ENCODE peak calls at places on chromosomes 4 and X, in four cellular contexts. One of them, this sample, is unnamed.

GRCh38 chr4:173494013-173494970 is 35.7 kb downstream of the HAND2 start:
- DNase-seq in NCI-H2029: peak
- DNase-seq in CD4-positive, alpha-beta T cell: peak
- DNase-seq in stimulated activated CD8-positive, alpha-beta memory T cell treated with anti-CD3 and anti-CD28 coated beads, Interleukin-2, amount 100 ng/mL, for 48 hours: no peak
- DNase-seq in this sample: peak

GRCh38 chr4:9691221-9692065 is 90.0 kb upstream of the DRD5 start:
- DNase-seq in NCI-H2029: peak
- DNase-seq in CD4-positive, alpha-beta T cell: peak
- DNase-seq in stimulated activated CD8-positive, alpha-beta memory T cell treated with anti-CD3 and anti-CD28 coated beads, Interleukin-2, amount 100 ng/mL, for 48 hours: peak
- DNase-seq in this sample: peak

GRCh38 chr4:76896048-76896447 is 1.9 kb downstream of the SOWAHB start:
- DNase-seq in stimulated activated CD8-positive, alpha-beta memory T cell treated with anti-CD3 and anti-CD28 coated beads, Interleukin-2, amount 100 ng/mL, for 48 hours: no peak
- DNase-seq in NCI-H2029: no peak
- DNase-seq in CD4-positive, alpha-beta T cell: no peak
- DNase-seq in this sample: no peak

GRCh38 chr4:83613023-83613422 is 77.1 kb downstream of the GPAT3 start:
- DNase-seq in NCI-H2029: no peak
- DNase-seq in CD4-positive, alpha-beta T cell: no peak
- DNase-seq in stimulated activated CD8-positive, alpha-beta memory T cell treated with anti-CD3 and anti-CD28 coated beads, Interleukin-2, amount 100 ng/mL, for 48 hours: no peak
- DNase-seq in this sample: no peak

GRCh38 chr4:129362685-129363274 is 266.8 kb downstream of the C4orf33 start:
- DNase-seq in NCI-H2029: peak
- DNase-seq in CD4-positive, alpha-beta T cell: peak
- DNase-seq in stimulated activated CD8-positive, alpha-beta memory T cell treated with anti-CD3 and anti-CD28 coated beads, Interleukin-2, amount 100 ng/mL, for 48 hours: no peak
- DNase-seq in this sample: peak

GRCh38 chrX:96004386-96004785 is 680.3 kb upstream of the DIAPH2 start:
- DNase-seq in CD4-positive, alpha-beta T cell: no peak
- DNase-seq in NCI-H2029: no peak
- DNase-seq in stimulated activated CD8-positive, alpha-beta memory T cell treated with anti-CD3 and anti-CD28 coated beads, Interleukin-2, amount 100 ng/mL, for 48 hours: no peak
- DNase-seq in this sample: no peak

GRCh38 chr4:152894673-152895072 is 41.5 kb upstream of the FHDC1 start:
- DNase-seq in CD4-positive, alpha-beta T cell: no peak
- DNase-seq in stimulated activated CD8-positive, alpha-beta memory T cell treated with anti-CD3 and anti-CD28 coated beads, Interleukin-2, amount 100 ng/mL, for 48 hours: no peak
- DNase-seq in NCI-H2029: no peak
- DNase-seq in this sample: no peak

GRCh38 chrX:153766098-153766817 is 2.2 kb downstream of the PLXNB3 start:
- DNase-seq in NCI-H2029: no peak
- DNase-seq in stimulated activated CD8-positive, alpha-beta memory T cell treated with anti-CD3 and anti-CD28 coated beads, Interleukin-2, amount 100 ng/mL, for 48 hours: peak
- DNase-seq in CD4-positive, alpha-beta T cell: no peak
- DNase-seq in this sample: no peak

GRCh38 chr4:150964754-150965153 is 50.3 kb downstream of the LRBA start:
- DNase-seq in NCI-H2029: no peak
- DNase-seq in stimulated activated CD8-positive, alpha-beta memory T cell treated with anti-CD3 and anti-CD28 coated beads, Interleukin-2, amount 100 ng/mL, for 48 hours: no peak
- DNase-seq in CD4-positive, alpha-beta T cell: no peak
- DNase-seq in this sample: no peak

GRCh38 chrX:118847676-118848075 is 24.1 kb downstream of the ZCCHC12 start:
- DNase-seq in CD4-positive, alpha-beta T cell: no peak
- DNase-seq in NCI-H2029: peak
- DNase-seq in stimulated activated CD8-positive, alpha-beta memory T cell treated with anti-CD3 and anti-CD28 coated beads, Interleukin-2, amount 100 ng/mL, for 48 hours: no peak
- DNase-seq in this sample: no peak

GRCh38 chr4:185839204-185839712 is 27.3 kb upstream of the SORBS2 start:
- DNase-seq in CD4-positive, alpha-beta T cell: no peak
- DNase-seq in NCI-H2029: no peak
- DNase-seq in stimulated activated CD8-positive, alpha-beta memory T cell treated with anti-CD3 and anti-CD28 coated beads, Interleukin-2, amount 100 ng/mL, for 48 hours: no peak
- DNase-seq in this sample: no peak

GRCh38 chrX:21952624-21953023 is 12.1 kb downstream of the SMS start:
- DNase-seq in NCI-H2029: no peak
- DNase-seq in CD4-positive, alpha-beta T cell: no peak
- DNase-seq in stimulated activated CD8-positive, alpha-beta memory T cell treated with anti-CD3 and anti-CD28 coated beads, Interleukin-2, amount 100 ng/mL, for 48 hours: no peak
- DNase-seq in this sample: no peak

GRCh38 chr4:81426770-81427604 is 44.7 kb downstream of the RASGEF1B start:
- DNase-seq in NCI-H2029: no peak
- DNase-seq in stimulated activated CD8-positive, alpha-beta memory T cell treated with anti-CD3 and anti-CD28 coated beads, Interleukin-2, amount 100 ng/mL, for 48 hours: no peak
- DNase-seq in CD4-positive, alpha-beta T cell: no peak
- DNase-seq in this sample: no peak

GRCh38 chrX:53317365-53318069 is 36.1 kb upstream of the IQSEC2 start:
- DNase-seq in NCI-H2029: peak
- DNase-seq in stimulated activated CD8-positive, alpha-beta memory T cell treated with anti-CD3 and anti-CD28 coated beads, Interleukin-2, amount 100 ng/mL, for 48 hours: peak
- DNase-seq in CD4-positive, alpha-beta T cell: peak
- DNase-seq in this sample: peak

GRCh38 chrX:129956765-129957164 is 25.7 kb upstream of the BCORL1 start:
- DNase-seq in stimulated activated CD8-positive, alpha-beta memory T cell treated with anti-CD3 and anti-CD28 coated beads, Interleukin-2, amount 100 ng/mL, for 48 hours: no peak
- DNase-seq in CD4-positive, alpha-beta T cell: no peak
- DNase-seq in NCI-H2029: no peak
- DNase-seq in this sample: no peak

GRCh38 chr4:158067646-158068045 is 105.2 kb downstream of the GASK1B start:
- DNase-seq in CD4-positive, alpha-beta T cell: no peak
- DNase-seq in NCI-H2029: no peak
- DNase-seq in stimulated activated CD8-positive, alpha-beta memory T cell treated with anti-CD3 and anti-CD28 coated beads, Interleukin-2, amount 100 ng/mL, for 48 hours: no peak
- DNase-seq in this sample: no peak

GRCh38 chr4:61332671-61333070 is 132.5 kb downstream of the ADGRL3 start:
- DNase-seq in CD4-positive, alpha-beta T cell: no peak
- DNase-seq in NCI-H2029: no peak
- DNase-seq in stimulated activated CD8-positive, alpha-beta memory T cell treated with anti-CD3 and anti-CD28 coated beads, Interleukin-2, amount 100 ng/mL, for 48 hours: no peak
- DNase-seq in this sample: no peak

GRCh38 chrX:39157796-39158195 is 356.5 kb downstream of the MID1IP1 start:
- DNase-seq in stimulated activated CD8-positive, alpha-beta memory T cell treated with anti-CD3 and anti-CD28 coated beads, Interleukin-2, amount 100 ng/mL, for 48 hours: no peak
- DNase-seq in NCI-H2029: no peak
- DNase-seq in CD4-positive, alpha-beta T cell: no peak
- DNase-seq in this sample: no peak

GRCh38 chrX:672931-673330 is 42.3 kb downstream of the SHOX start:
- DNase-seq in stimulated activated CD8-positive, alpha-beta memory T cell treated with anti-CD3 and anti-CD28 coated beads, Interleukin-2, amount 100 ng/mL, for 48 hours: no peak
- DNase-seq in NCI-H2029: no peak
- DNase-seq in CD4-positive, alpha-beta T cell: no peak
- DNase-seq in this sample: no peak

This sample was measured in effector CD8-positive, alpha-beta T cell.